ENCODE peak calls at places on chromosomes 1 and 21, in ten cellular contexts. One of them, this sample, is unnamed.
A peak's percentile ranks its signal among the peaks of the same experiment; 100 is the strongest.

GRCh38 chr1:224632381-224632871 is 16.3 kb downstream of the CNIH3 start:
- DNase-seq in tibial artery: no peak
- DNase-seq in small intestine: no peak
- DNase-seq in pancreas: peak; percentile 75
- DNase-seq in aorta: no peak
- DNase-seq in body of pancreas: peak; percentile 83
- DNase-seq in hepatocyte: no peak
- DNase-seq in GM23248: peak; percentile 79
- DNase-seq in left ventricle myocardium inferior: no peak
- DNase-seq in naive thymus-derived CD4-positive, alpha-beta T cell: no peak
- DNase-seq in this sample: no peak

GRCh38 chr1:180927841-180928240 is 15.1 kb downstream of the KIAA1614 start:
- DNase-seq in tibial artery: no peak
- DNase-seq in small intestine: no peak
- DNase-seq in pancreas: no peak
- DNase-seq in aorta: no peak
- DNase-seq in body of pancreas: peak; percentile 31
- DNase-seq in hepatocyte: no peak
- DNase-seq in GM23248: peak; percentile 16
- DNase-seq in left ventricle myocardium inferior: no peak
- DNase-seq in naive thymus-derived CD4-positive, alpha-beta T cell: no peak
- DNase-seq in this sample: no peak

GRCh38 chr21:38315155-38315554 is 58.4 kb downstream of the KCNJ15 start:
- DNase-seq in tibial artery: no peak
- DNase-seq in small intestine: no peak
- DNase-seq in pancreas: no peak
- DNase-seq in aorta: no peak
- DNase-seq in body of pancreas: no peak
- DNase-seq in hepatocyte: no peak
- DNase-seq in GM23248: no peak
- DNase-seq in left ventricle myocardium inferior: no peak
- DNase-seq in naive thymus-derived CD4-positive, alpha-beta T cell: no peak
- DNase-seq in this sample: no peak

GRCh38 chr1:206583461-206584264 is 28.6 kb downstream of the EIF2D start:
- DNase-seq in tibial artery: peak; percentile 74
- DNase-seq in small intestine: peak; percentile 73
- DNase-seq in pancreas: peak; percentile 75
- DNase-seq in aorta: peak; percentile 90
- DNase-seq in body of pancreas: peak; percentile 83
- DNase-seq in hepatocyte: peak; percentile 82
- DNase-seq in GM23248: peak; percentile 81
- DNase-seq in left ventricle myocardium inferior: peak; percentile 67
- DNase-seq in naive thymus-derived CD4-positive, alpha-beta T cell: peak; percentile 73
- DNase-seq in this sample: peak; percentile 71

GRCh38 chr1:31127266-31127665 is 61.7 kb upstream of the PUM1 start:
- DNase-seq in tibial artery: no peak
- DNase-seq in small intestine: no peak
- DNase-seq in pancreas: no peak
- DNase-seq in aorta: no peak
- DNase-seq in body of pancreas: no peak
- DNase-seq in hepatocyte: peak; percentile 39
- DNase-seq in GM23248: peak; percentile 74
- DNase-seq in left ventricle myocardium inferior: no peak
- DNase-seq in naive thymus-derived CD4-positive, alpha-beta T cell: no peak
- DNase-seq in this sample: no peak

GRCh38 chr1:36208978-36209708 is 15.1 kb upstream of the THRAP3 start:
- DNase-seq in tibial artery: peak; percentile 65
- DNase-seq in small intestine: no peak
- DNase-seq in pancreas: no peak
- DNase-seq in aorta: no peak
- DNase-seq in body of pancreas: no peak
- DNase-seq in hepatocyte: peak; percentile 35
- DNase-seq in GM23248: peak; percentile 38
- DNase-seq in left ventricle myocardium inferior: no peak
- DNase-seq in naive thymus-derived CD4-positive, alpha-beta T cell: no peak
- DNase-seq in this sample: no peak

GRCh38 chr1:102942324-102942723 is 166.0 kb downstream of the COL11A1 start:
- DNase-seq in tibial artery: no peak
- DNase-seq in small intestine: no peak
- DNase-seq in pancreas: no peak
- DNase-seq in aorta: no peak
- DNase-seq in body of pancreas: no peak
- DNase-seq in hepatocyte: no peak
- DNase-seq in GM23248: peak; percentile 28
- DNase-seq in left ventricle myocardium inferior: no peak
- DNase-seq in naive thymus-derived CD4-positive, alpha-beta T cell: no peak
- DNase-seq in this sample: no peak

GRCh38 chr1:233132445-233132844 is 163.1 kb downstream of the PCNX2 start:
- DNase-seq in tibial artery: no peak
- DNase-seq in small intestine: no peak
- DNase-seq in pancreas: no peak
- DNase-seq in aorta: no peak
- DNase-seq in body of pancreas: no peak
- DNase-seq in hepatocyte: no peak
- DNase-seq in GM23248: no peak
- DNase-seq in left ventricle myocardium inferior: no peak
- DNase-seq in naive thymus-derived CD4-positive, alpha-beta T cell: no peak
- DNase-seq in this sample: no peak

GRCh38 chr1:84936116-84936810 is 43.3 kb upstream of the LPAR3 start:
- DNase-seq in tibial artery: no peak
- DNase-seq in small intestine: peak; percentile 72
- DNase-seq in pancreas: peak; percentile 30
- DNase-seq in aorta: no peak
- DNase-seq in body of pancreas: peak; percentile 39
- DNase-seq in hepatocyte: peak; percentile 84
- DNase-seq in GM23248: peak; percentile 73
- DNase-seq in left ventricle myocardium inferior: no peak
- DNase-seq in naive thymus-derived CD4-positive, alpha-beta T cell: peak; percentile 51
- DNase-seq in this sample: no peak

GRCh38 chr1:59156526-59157196 is 140.2 kb upstream of the FGGY start:
- DNase-seq in tibial artery: no peak
- DNase-seq in small intestine: no peak
- DNase-seq in pancreas: no peak
- DNase-seq in aorta: no peak
- DNase-seq in body of pancreas: peak; percentile 51
- DNase-seq in hepatocyte: peak; percentile 38
- DNase-seq in GM23248: peak; percentile 48
- DNase-seq in left ventricle myocardium inferior: no peak
- DNase-seq in naive thymus-derived CD4-positive, alpha-beta T cell: no peak
- DNase-seq in this sample: no peak

GRCh38 chr21:46161180-46161799 is 5.9 kb upstream of the FTCD start:
- DNase-seq in tibial artery: peak; percentile 13
- DNase-seq in small intestine: no peak
- DNase-seq in pancreas: peak; percentile 10
- DNase-seq in aorta: peak; percentile 66
- DNase-seq in body of pancreas: peak; percentile 1
- DNase-seq in hepatocyte: no peak
- DNase-seq in GM23248: no peak
- DNase-seq in left ventricle myocardium inferior: no peak
- DNase-seq in naive thymus-derived CD4-positive, alpha-beta T cell: no peak
- DNase-seq in this sample: no peak

GRCh38 chr1:171793656-171794055 is 12.2 kb downstream of the METTL13 start:
- DNase-seq in tibial artery: no peak
- DNase-seq in small intestine: no peak
- DNase-seq in pancreas: no peak
- DNase-seq in aorta: no peak
- DNase-seq in body of pancreas: no peak
- DNase-seq in hepatocyte: no peak
- DNase-seq in GM23248: peak; percentile 51
- DNase-seq in left ventricle myocardium inferior: no peak
- DNase-seq in naive thymus-derived CD4-positive, alpha-beta T cell: no peak
- DNase-seq in this sample: no peak

GRCh38 chr1:109901106-109901505 is 9.5 kb upstream of the CSF1 start:
- DNase-seq in tibial artery: no peak
- DNase-seq in small intestine: peak; percentile 66
- DNase-seq in pancreas: no peak
- DNase-seq in aorta: no peak
- DNase-seq in body of pancreas: no peak
- DNase-seq in hepatocyte: no peak
- DNase-seq in GM23248: no peak
- DNase-seq in left ventricle myocardium inferior: no peak
- DNase-seq in naive thymus-derived CD4-positive, alpha-beta T cell: no peak
- DNase-seq in this sample: no peak

GRCh38 chr1:115056395-115056798 is 26.8 kb downstream of the TSHB start:
- DNase-seq in tibial artery: no peak
- DNase-seq in small intestine: no peak
- DNase-seq in pancreas: no peak
- DNase-seq in aorta: no peak
- DNase-seq in body of pancreas: no peak
- DNase-seq in hepatocyte: peak; percentile 76
- DNase-seq in GM23248: peak; percentile 68
- DNase-seq in left ventricle myocardium inferior: no peak
- DNase-seq in naive thymus-derived CD4-positive, alpha-beta T cell: no peak
- DNase-seq in this sample: peak; percentile 40
- H3K27ac ChIP-seq in tibial artery: peak overlapping the region; percentile 55
- H3K27ac ChIP-seq in small intestine: no peak overlapping the region
- H3K27ac ChIP-seq in pancreas: no peak overlapping the region
- H3K27ac ChIP-seq in aorta: no peak overlapping the region
- H3K27ac ChIP-seq in body of pancreas: no peak overlapping the region
- H3K27ac ChIP-seq in hepatocyte: peak overlapping the region; percentile 20
- H3K27ac ChIP-seq in GM23248: no peak overlapping the region
- H3K27ac ChIP-seq in left ventricle myocardium inferior: no peak overlapping the region
- H3K27ac ChIP-seq in naive thymus-derived CD4-positive, alpha-beta T cell: no peak overlapping the region
- H3K27ac ChIP-seq in this sample: no peak overlapping the region

DNA sequence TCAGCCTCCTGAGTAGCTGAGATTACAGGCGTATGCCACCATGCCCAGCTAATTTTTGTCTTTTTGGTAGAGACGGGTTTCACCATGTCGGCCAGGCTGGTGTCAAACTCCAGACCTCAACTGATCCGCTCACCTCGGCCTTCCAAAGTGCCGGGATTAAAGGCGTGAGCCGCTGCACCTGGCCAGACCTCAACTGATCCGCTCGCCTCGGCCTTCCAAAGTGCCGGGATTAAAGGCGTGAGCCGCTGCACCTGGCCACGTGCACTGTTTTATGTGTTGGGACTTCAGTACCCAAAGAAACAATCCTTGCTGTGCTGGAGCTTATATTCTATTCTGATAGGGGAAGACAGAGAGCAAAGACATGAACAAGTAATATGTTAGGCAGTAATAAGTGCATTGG is 10.1 kb downstream of the TRAF5 start:
- DNase-seq in tibial artery: no peak
- DNase-seq in small intestine: no peak
- DNase-seq in pancreas: no peak
- DNase-seq in aorta: no peak
- DNase-seq in body of pancreas: peak; percentile 57
- DNase-seq in hepatocyte: no peak
- DNase-seq in GM23248: no peak
- DNase-seq in left ventricle myocardium inferior: no peak
- DNase-seq in naive thymus-derived CD4-positive, alpha-beta T cell: no peak
- DNase-seq in this sample: no peak
- H3K4me1 ChIP-seq in tibial artery: peaks cover 30% of the 10 kb centered on the region
- H3K4me1 ChIP-seq in small intestine: peaks cover 5% of the 10 kb centered on the region
- H3K4me1 ChIP-seq in pancreas: peaks cover 60% of the 10 kb centered on the region
- H3K4me1 ChIP-seq in aorta: no peaks in the 10 kb centered on the region
- H3K4me1 ChIP-seq in body of pancreas: peaks cover 95% of the 10 kb centered on the region
- H3K4me1 ChIP-seq in hepatocyte: peaks cover 6% of the 10 kb centered on the region
- H3K4me1 ChIP-seq in GM23248: peaks cover 6% of the 10 kb centered on the region
- H3K4me1 ChIP-seq in left ventricle myocardium inferior: peaks cover 17% of the 10 kb centered on the region
- H3K4me1 ChIP-seq in naive thymus-derived CD4-positive, alpha-beta T cell: peaks cover 84% of the 10 kb centered on the region
- H3K4me1 ChIP-seq in this sample: no peaks in the 10 kb centered on the region

DNA sequence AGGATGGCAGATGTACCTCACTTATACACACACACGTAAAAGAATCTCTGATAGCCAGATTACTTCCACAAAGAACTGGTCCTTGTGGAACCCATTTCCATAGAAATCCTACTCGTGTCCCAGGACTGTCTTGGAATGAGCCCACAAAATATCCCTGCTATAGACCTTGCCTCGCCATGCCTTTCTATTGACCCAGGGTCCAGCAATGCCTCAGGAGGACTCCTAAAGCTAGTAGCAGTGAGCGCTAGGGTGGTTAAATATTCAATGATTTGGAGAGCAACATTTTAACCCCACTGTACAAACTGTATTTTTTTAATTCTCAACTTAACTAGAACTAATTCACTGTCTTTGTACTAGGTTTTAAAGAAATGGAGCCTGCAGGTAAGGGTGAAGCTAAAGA is 26.9 kb downstream of the OR10J5 start:
- DNase-seq in tibial artery: no peak
- DNase-seq in small intestine: no peak
- DNase-seq in pancreas: no peak
- DNase-seq in aorta: no peak
- DNase-seq in body of pancreas: no peak
- DNase-seq in hepatocyte: no peak
- DNase-seq in GM23248: no peak
- DNase-seq in left ventricle myocardium inferior: no peak
- DNase-seq in naive thymus-derived CD4-positive, alpha-beta T cell: no peak
- DNase-seq in this sample: no peak
- H3K4me3 ChIP-seq in tibial artery: no peak overlapping the region
- H3K4me3 ChIP-seq in small intestine: no peak overlapping the region
- H3K4me3 ChIP-seq in pancreas: no peak overlapping the region
- H3K4me3 ChIP-seq in aorta: no peak overlapping the region
- H3K4me3 ChIP-seq in body of pancreas: no peak overlapping the region
- H3K4me3 ChIP-seq in hepatocyte: no peak overlapping the region
- H3K4me3 ChIP-seq in GM23248: no peak overlapping the region
- H3K4me3 ChIP-seq in left ventricle myocardium inferior: no peak overlapping the region
- H3K4me3 ChIP-seq in naive thymus-derived CD4-positive, alpha-beta T cell: no peak overlapping the region
- H3K4me3 ChIP-seq in this sample: no peak overlapping the region

DNA sequence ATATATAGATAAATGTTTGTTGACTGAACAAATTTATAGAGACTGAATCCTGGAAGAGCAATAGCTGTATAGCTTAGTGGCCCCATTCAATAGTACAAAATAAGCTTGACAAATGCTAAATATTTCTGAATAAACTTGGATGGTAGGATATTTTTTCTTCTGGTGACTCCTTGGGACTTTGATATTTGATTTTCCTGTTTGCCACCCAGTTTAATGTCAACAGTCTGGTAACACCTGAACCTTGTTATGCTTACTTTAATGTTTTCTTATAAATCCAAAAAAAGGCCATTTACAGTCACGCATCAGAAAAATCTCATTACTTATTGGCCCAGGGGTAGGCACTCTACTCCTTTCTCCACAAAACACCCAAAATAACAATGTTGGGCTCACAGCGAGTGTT is 30.8 kb downstream of the WDR64 start:
- DNase-seq in tibial artery: no peak
- DNase-seq in small intestine: no peak
- DNase-seq in pancreas: no peak
- DNase-seq in aorta: no peak
- DNase-seq in body of pancreas: no peak
- DNase-seq in hepatocyte: no peak
- DNase-seq in GM23248: no peak
- DNase-seq in left ventricle myocardium inferior: no peak
- DNase-seq in naive thymus-derived CD4-positive, alpha-beta T cell: no peak
- DNase-seq in this sample: no peak
- H3K27ac ChIP-seq in tibial artery: no peak overlapping the region
- H3K27ac ChIP-seq in small intestine: no peak overlapping the region
- H3K27ac ChIP-seq in pancreas: no peak overlapping the region
- H3K27ac ChIP-seq in aorta: no peak overlapping the region
- H3K27ac ChIP-seq in body of pancreas: no peak overlapping the region
- H3K27ac ChIP-seq in hepatocyte: no peak overlapping the region
- H3K27ac ChIP-seq in GM23248: no peak overlapping the region
- H3K27ac ChIP-seq in left ventricle myocardium inferior: no peak overlapping the region
- H3K27ac ChIP-seq in naive thymus-derived CD4-positive, alpha-beta T cell: no peak overlapping the region
- H3K27ac ChIP-seq in this sample: no peak overlapping the region

DNA sequence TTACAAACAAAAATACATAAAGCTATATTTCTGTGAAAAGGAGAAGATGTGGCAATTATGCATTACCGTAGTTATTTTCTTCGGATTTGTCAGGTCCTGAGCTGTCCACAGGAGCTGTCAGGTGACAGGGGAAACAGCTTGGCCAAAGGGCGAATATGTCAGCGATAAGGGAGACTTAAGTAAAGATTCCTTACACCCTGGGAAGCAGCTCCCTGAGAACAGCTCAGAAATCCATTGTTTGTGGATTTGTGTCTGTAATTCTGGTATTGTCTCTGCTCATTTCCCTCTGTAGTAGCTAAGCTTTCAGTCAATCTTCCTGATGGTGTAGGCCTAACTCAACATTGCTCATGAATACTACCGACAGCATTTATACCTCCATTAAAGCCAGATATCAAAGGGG is 7.1 kb upstream of the CD34 start:
- DNase-seq in tibial artery: no peak
- DNase-seq in small intestine: peak; percentile 79
- DNase-seq in pancreas: no peak
- DNase-seq in aorta: no peak
- DNase-seq in body of pancreas: no peak
- DNase-seq in hepatocyte: peak; percentile 66
- DNase-seq in GM23248: no peak
- DNase-seq in left ventricle myocardium inferior: no peak
- DNase-seq in naive thymus-derived CD4-positive, alpha-beta T cell: no peak
- DNase-seq in this sample: no peak
- H3K4me1 ChIP-seq in tibial artery: peaks cover 7% of the 10 kb centered on the region
- H3K4me1 ChIP-seq in small intestine: no peaks in the 10 kb centered on the region
- H3K4me1 ChIP-seq in pancreas: no peaks in the 10 kb centered on the region
- H3K4me1 ChIP-seq in aorta: peaks cover 3% of the 10 kb centered on the region
- H3K4me1 ChIP-seq in body of pancreas: no peaks in the 10 kb centered on the region
- H3K4me1 ChIP-seq in hepatocyte: no peaks in the 10 kb centered on the region
- H3K4me1 ChIP-seq in GM23248: no peaks in the 10 kb centered on the region
- H3K4me1 ChIP-seq in left ventricle myocardium inferior: peaks cover 75% of the 10 kb centered on the region
- H3K4me1 ChIP-seq in naive thymus-derived CD4-positive, alpha-beta T cell: no peaks in the 10 kb centered on the region
- H3K4me1 ChIP-seq in this sample: peaks cover 17% of the 10 kb centered on the region